ENCODE peak calls at places on chromosomes 11 and 22, in eight cellular contexts. One of them, this sample, is unnamed.

GRCh38 chr11:22263613-22264012 is 70.7 kb downstream of the ANO5 start:
- DNase-seq in K562: no peak
- DNase-seq in activated T-cell treated with anti-CD3 and anti-CD28 coated beads, Interleukin-2, amount 50 U/mL, for 72 hours: no peak
- DNase-seq in activated naive CD4-positive, alpha-beta T cell treated with Interleukin-2 at 50 U/mL for 16 hours: no peak
- DNase-seq in mesendoderm: no peak
- DNase-seq in globus pallidus: no peak
- DNase-seq in lower lobe of right lung: no peak
- DNase-seq in M059J: no peak
- DNase-seq in this sample: no peak

GRCh38 chr11:15605094-15605493 is 490.4 kb downstream of the INSC start:
- DNase-seq in K562: no peak
- DNase-seq in activated T-cell treated with anti-CD3 and anti-CD28 coated beads, Interleukin-2, amount 50 U/mL, for 72 hours: no peak
- DNase-seq in activated naive CD4-positive, alpha-beta T cell treated with Interleukin-2 at 50 U/mL for 16 hours: no peak
- DNase-seq in mesendoderm: no peak
- DNase-seq in globus pallidus: no peak
- DNase-seq in lower lobe of right lung: no peak
- DNase-seq in M059J: no peak
- DNase-seq in this sample: no peak

GRCh38 chr11:41056892-41057569 is 402.4 kb downstream of the LRRC4C start:
- DNase-seq in K562: no peak
- DNase-seq in activated T-cell treated with anti-CD3 and anti-CD28 coated beads, Interleukin-2, amount 50 U/mL, for 72 hours: no peak
- DNase-seq in activated naive CD4-positive, alpha-beta T cell treated with Interleukin-2 at 50 U/mL for 16 hours: no peak
- DNase-seq in mesendoderm: no peak
- DNase-seq in globus pallidus: no peak
- DNase-seq in lower lobe of right lung: no peak
- DNase-seq in M059J: no peak
- DNase-seq in this sample: no peak

GRCh38 chr11:42299780-42300179 is 840.3 kb upstream of the LRRC4C start:
- DNase-seq in K562: no peak
- DNase-seq in activated T-cell treated with anti-CD3 and anti-CD28 coated beads, Interleukin-2, amount 50 U/mL, for 72 hours: no peak
- DNase-seq in activated naive CD4-positive, alpha-beta T cell treated with Interleukin-2 at 50 U/mL for 16 hours: no peak
- DNase-seq in mesendoderm: no peak
- DNase-seq in globus pallidus: no peak
- DNase-seq in lower lobe of right lung: no peak
- DNase-seq in M059J: no peak
- DNase-seq in this sample: no peak

GRCh38 chr11:126969865-126970479 is 30.6 kb downstream of the KIRREL3 start:
- DNase-seq in K562: peak; percentile 9
- DNase-seq in activated T-cell treated with anti-CD3 and anti-CD28 coated beads, Interleukin-2, amount 50 U/mL, for 72 hours: no peak
- DNase-seq in activated naive CD4-positive, alpha-beta T cell treated with Interleukin-2 at 50 U/mL for 16 hours: no peak
- DNase-seq in mesendoderm: peak; percentile 49
- DNase-seq in globus pallidus: peak; percentile 72
- DNase-seq in lower lobe of right lung: no peak
- DNase-seq in M059J: peak; percentile 54
- DNase-seq in this sample: no peak

GRCh38 chr11:12914401-12914912 is 94.7 kb upstream of the RASSF10 start:
- DNase-seq in K562: peak; percentile 65
- DNase-seq in activated T-cell treated with anti-CD3 and anti-CD28 coated beads, Interleukin-2, amount 50 U/mL, for 72 hours: peak; percentile 7
- DNase-seq in activated naive CD4-positive, alpha-beta T cell treated with Interleukin-2 at 50 U/mL for 16 hours: no peak
- DNase-seq in mesendoderm: peak; percentile 94
- DNase-seq in globus pallidus: peak; percentile 94
- DNase-seq in lower lobe of right lung: peak; percentile 51
- DNase-seq in M059J: no peak
- DNase-seq in this sample: no peak

GRCh38 chr22:47788461-47788860 is 1026.0 kb downstream of the TBC1D22A start:
- DNase-seq in K562: no peak
- DNase-seq in activated T-cell treated with anti-CD3 and anti-CD28 coated beads, Interleukin-2, amount 50 U/mL, for 72 hours: no peak
- DNase-seq in activated naive CD4-positive, alpha-beta T cell treated with Interleukin-2 at 50 U/mL for 16 hours: no peak
- DNase-seq in mesendoderm: no peak
- DNase-seq in globus pallidus: no peak
- DNase-seq in lower lobe of right lung: no peak
- DNase-seq in M059J: no peak
- DNase-seq in this sample: peak; percentile 33

GRCh38 chr11:67404515-67405195 is 772 bp downstream of the TBC1D10C start:
- DNase-seq in K562: no peak
- DNase-seq in activated T-cell treated with anti-CD3 and anti-CD28 coated beads, Interleukin-2, amount 50 U/mL, for 72 hours: peak; percentile 65
- DNase-seq in activated naive CD4-positive, alpha-beta T cell treated with Interleukin-2 at 50 U/mL for 16 hours: peak; percentile 60
- DNase-seq in mesendoderm: no peak
- DNase-seq in globus pallidus: no peak
- DNase-seq in lower lobe of right lung: peak; percentile 76
- DNase-seq in M059J: no peak
- DNase-seq in this sample: peak; percentile 72

GRCh38 chr11:10288881-10289764 is 4.9 kb downstream of the SBF2 start:
- DNase-seq in K562: no peak
- DNase-seq in activated T-cell treated with anti-CD3 and anti-CD28 coated beads, Interleukin-2, amount 50 U/mL, for 72 hours: no peak
- DNase-seq in activated naive CD4-positive, alpha-beta T cell treated with Interleukin-2 at 50 U/mL for 16 hours: no peak
- DNase-seq in mesendoderm: no peak
- DNase-seq in globus pallidus: no peak
- DNase-seq in lower lobe of right lung: no peak
- DNase-seq in M059J: no peak
- DNase-seq in this sample: no peak

GRCh38 chr22:24938741-24939341 is 7.7 kb downstream of the LHFPL7 start:
- DNase-seq in K562: peak; percentile 42
- DNase-seq in activated T-cell treated with anti-CD3 and anti-CD28 coated beads, Interleukin-2, amount 50 U/mL, for 72 hours: peak; percentile 22
- DNase-seq in activated naive CD4-positive, alpha-beta T cell treated with Interleukin-2 at 50 U/mL for 16 hours: peak; percentile 18
- DNase-seq in mesendoderm: peak; percentile 77
- DNase-seq in globus pallidus: no peak
- DNase-seq in lower lobe of right lung: no peak
- DNase-seq in M059J: peak; percentile 41
- DNase-seq in this sample: peak; percentile 20

GRCh38 chr11:75762885-75763284 is 5.7 kb upstream of the DGAT2 start:
- DNase-seq in K562: no peak
- DNase-seq in activated T-cell treated with anti-CD3 and anti-CD28 coated beads, Interleukin-2, amount 50 U/mL, for 72 hours: no peak
- DNase-seq in activated naive CD4-positive, alpha-beta T cell treated with Interleukin-2 at 50 U/mL for 16 hours: no peak
- DNase-seq in mesendoderm: no peak
- DNase-seq in globus pallidus: no peak
- DNase-seq in lower lobe of right lung: no peak
- DNase-seq in M059J: no peak
- DNase-seq in this sample: no peak

GRCh38 chr11:83042966-83043711 is 28.6 kb downstream of the RAB30 start:
- DNase-seq in K562: no peak
- DNase-seq in activated T-cell treated with anti-CD3 and anti-CD28 coated beads, Interleukin-2, amount 50 U/mL, for 72 hours: no peak
- DNase-seq in activated naive CD4-positive, alpha-beta T cell treated with Interleukin-2 at 50 U/mL for 16 hours: no peak
- DNase-seq in mesendoderm: no peak
- DNase-seq in globus pallidus: no peak
- DNase-seq in lower lobe of right lung: no peak
- DNase-seq in M059J: peak; percentile 87
- DNase-seq in this sample: no peak

GRCh38 chr22:45579306-45579705 is 76.6 kb downstream of the FBLN1 start:
- DNase-seq in K562: no peak
- DNase-seq in activated T-cell treated with anti-CD3 and anti-CD28 coated beads, Interleukin-2, amount 50 U/mL, for 72 hours: no peak
- DNase-seq in activated naive CD4-positive, alpha-beta T cell treated with Interleukin-2 at 50 U/mL for 16 hours: no peak
- DNase-seq in mesendoderm: no peak
- DNase-seq in globus pallidus: no peak
- DNase-seq in lower lobe of right lung: no peak
- DNase-seq in M059J: no peak
- DNase-seq in this sample: no peak

GRCh38 chr22:28899199-28899853 is 16.0 kb downstream of the ZNRF3 start:
- DNase-seq in K562: no peak
- DNase-seq in activated T-cell treated with anti-CD3 and anti-CD28 coated beads, Interleukin-2, amount 50 U/mL, for 72 hours: peak; percentile 30
- DNase-seq in activated naive CD4-positive, alpha-beta T cell treated with Interleukin-2 at 50 U/mL for 16 hours: peak; percentile 18
- DNase-seq in mesendoderm: no peak
- DNase-seq in globus pallidus: no peak
- DNase-seq in lower lobe of right lung: no peak
- DNase-seq in M059J: peak; percentile 90
- DNase-seq in this sample: no peak

GRCh38 chr11:75632450-75632849 is 36.4 kb downstream of the MAP6 start:
- DNase-seq in K562: no peak
- DNase-seq in activated T-cell treated with anti-CD3 and anti-CD28 coated beads, Interleukin-2, amount 50 U/mL, for 72 hours: no peak
- DNase-seq in activated naive CD4-positive, alpha-beta T cell treated with Interleukin-2 at 50 U/mL for 16 hours: no peak
- DNase-seq in mesendoderm: no peak
- DNase-seq in globus pallidus: no peak
- DNase-seq in lower lobe of right lung: no peak
- DNase-seq in M059J: no peak
- DNase-seq in this sample: no peak

GRCh38 chr11:72141066-72141465 is 5.5 kb downstream of the FOLR3 start:
- DNase-seq in K562: no peak
- DNase-seq in activated T-cell treated with anti-CD3 and anti-CD28 coated beads, Interleukin-2, amount 50 U/mL, for 72 hours: peak; percentile 65
- DNase-seq in activated naive CD4-positive, alpha-beta T cell treated with Interleukin-2 at 50 U/mL for 16 hours: peak; percentile 37
- DNase-seq in mesendoderm: no peak
- DNase-seq in globus pallidus: no peak
- DNase-seq in lower lobe of right lung: no peak
- DNase-seq in M059J: peak; percentile 98
- DNase-seq in this sample: peak; percentile 73

GRCh38 chr11:126468102-126468521 is 112.6 kb downstream of the ST3GAL4 start:
- DNase-seq in K562: no peak
- DNase-seq in activated T-cell treated with anti-CD3 and anti-CD28 coated beads, Interleukin-2, amount 50 U/mL, for 72 hours: no peak
- DNase-seq in activated naive CD4-positive, alpha-beta T cell treated with Interleukin-2 at 50 U/mL for 16 hours: no peak
- DNase-seq in mesendoderm: no peak
- DNase-seq in globus pallidus: no peak
- DNase-seq in lower lobe of right lung: no peak
- DNase-seq in M059J: no peak
- DNase-seq in this sample: no peak

GRCh38 chr11:85647078-85647477 is 689 bp upstream of the TMEM126A start:
- DNase-seq in K562: no peak
- DNase-seq in activated T-cell treated with anti-CD3 and anti-CD28 coated beads, Interleukin-2, amount 50 U/mL, for 72 hours: no peak
- DNase-seq in activated naive CD4-positive, alpha-beta T cell treated with Interleukin-2 at 50 U/mL for 16 hours: no peak
- DNase-seq in mesendoderm: no peak
- DNase-seq in globus pallidus: no peak
- DNase-seq in lower lobe of right lung: no peak
- DNase-seq in M059J: no peak
- DNase-seq in this sample: no peak

GRCh38 chr11:11691296-11692141 is 69.7 kb upstream of the GALNT18 start:
- DNase-seq in K562: no peak
- DNase-seq in activated T-cell treated with anti-CD3 and anti-CD28 coated beads, Interleukin-2, amount 50 U/mL, for 72 hours: no peak
- DNase-seq in activated naive CD4-positive, alpha-beta T cell treated with Interleukin-2 at 50 U/mL for 16 hours: no peak
- DNase-seq in mesendoderm: peak; percentile 76
- DNase-seq in globus pallidus: peak; percentile 13
- DNase-seq in lower lobe of right lung: no peak
- DNase-seq in M059J: no peak
- DNase-seq in this sample: no peak